ENCODE peak calls at places on chromosomes 12 and 14, in six cellular contexts. P is upper lobe of right lung; O is ovary; U is GM23338; A is CD8-positive, alpha-beta T cell; T is fibroblast of lung. D is an unnamed sample.
A peak's percentile ranks its signal among the peaks of the same experiment; 100 is the strongest.

GRCh38 chr14:59422069-59422881 is 42.9 kb downstream of the GPR135 start:
- DNase-seq in P (no peak), O (no peak), U (peak; percentile 24), A (no peak), T (no peak), D (no peak)

GRCh38 chr12:49609875-49610154 is 4.4 kb upstream of the FAM186B start:
- DNase-seq in P (no peak), O (no peak), U (no peak), A (no peak), T (no peak), D (no peak)

GRCh38 chr12:46185686-46186085 is 83.2 kb downstream of the SLC38A1 start:
- DNase-seq in P (no peak), O (no peak), U (no peak), A (no peak), T (no peak), D (no peak)

GRCh38 chr12:54948171-54948570 is 36.4 kb downstream of the TESPA1 start:
- DNase-seq in P (no peak), O (no peak), U (no peak), A (no peak), T (no peak), D (no peak)

GRCh38 chr14:54086780-54087179 is 130.2 kb upstream of the BMP4 start:
- DNase-seq in P (no peak), O (no peak), U (no peak), A (no peak), T (peak; percentile 78), D (no peak)

GRCh38 chr12:30134229-30134628 is 350.5 kb upstream of the TMTC1 start:
- DNase-seq in P (no peak), O (no peak), U (peak; percentile 72), A (no peak), T (no peak), D (no peak)

GRCh38 chr14:73235531-73236155 is 1.7 kb upstream of the PAPLN start:
- DNase-seq in P (no peak), O (peak; percentile 65), U (peak; percentile 83), A (no peak), T (peak; percentile 43), D (no peak)

GRCh38 chr12:124397807-124398577 is 103.1 kb downstream of the RFLNA start:
- DNase-seq in P (no peak), O (peak; percentile 64), U (no peak), A (no peak), T (peak; percentile 60), D (peak; percentile 65)

GRCh38 chr14:61543946-61544345 is 151.4 kb upstream of the HIF1A start:
- DNase-seq in P (no peak), O (no peak), U (no peak), A (no peak), T (no peak), D (no peak)

GRCh38 chr14:102445641-102446040 is 63.9 kb downstream of the ANKRD9 start:
- DNase-seq in P (no peak), O (no peak), U (no peak), A (no peak), T (no peak), D (no peak)

GRCh38 chr12:54444202-54444601 is 25.1 kb upstream of the ITGA5 start:
- DNase-seq in P (no peak), O (no peak), U (no peak), A (no peak), T (no peak), D (no peak)

GRCh38 chr14:39884091-39884490 is 451.9 kb upstream of the FBXO33 start:
- DNase-seq in P (no peak), O (no peak), U (no peak), A (no peak), T (no peak), D (no peak)

GRCh38 chr14:39988939-39989338 is 556.7 kb upstream of the FBXO33 start:
- DNase-seq in P (no peak), O (no peak), U (peak; percentile 76), A (no peak), T (peak; percentile 0), D (no peak)

GRCh38 chr14:60247994-60248696 is 876 bp upstream of the PPM1A start:
- DNase-seq in P (peak; percentile 91), O (peak; percentile 87), U (peak; percentile 95), A (peak; percentile 69), T (peak; percentile 93), D (peak; percentile 92)

GRCh38 chr12:122171399-122171798 is 2.6 kb downstream of the IL31 start:
- DNase-seq in P (no peak), O (no peak), U (no peak), A (no peak), T (no peak), D (no peak)

GRCh38 chr12:71938728-71939385 is at the start of gene TPH2:
- DNase-seq in P (peak; percentile 65), O (peak; percentile 32), U (peak; percentile 96), A (no peak), T (peak; percentile 58), D (no peak)

GRCh38 chr12:110844551-110845395 is 2.0 kb upstream of the CCDC63 start:
- DNase-seq in P (no peak), O (no peak), U (no peak), A (no peak), T (peak; percentile 23), D (peak; percentile 61)

GRCh38 chr12:26113853-26114719 is 10.8 kb downstream of the BHLHE41 start:
- DNase-seq in P (peak; percentile 97), O (peak; percentile 98), U (peak; percentile 92), A (peak; percentile 57), T (peak; percentile 89), D (peak; percentile 94)
- TF ChIP-seq CTCF in P (peak; percentile 33), O (peak; percentile 69), U (peak; percentile 3), A (no peak), T (peak; percentile 21), D (peak; percentile 11)

DNA sequence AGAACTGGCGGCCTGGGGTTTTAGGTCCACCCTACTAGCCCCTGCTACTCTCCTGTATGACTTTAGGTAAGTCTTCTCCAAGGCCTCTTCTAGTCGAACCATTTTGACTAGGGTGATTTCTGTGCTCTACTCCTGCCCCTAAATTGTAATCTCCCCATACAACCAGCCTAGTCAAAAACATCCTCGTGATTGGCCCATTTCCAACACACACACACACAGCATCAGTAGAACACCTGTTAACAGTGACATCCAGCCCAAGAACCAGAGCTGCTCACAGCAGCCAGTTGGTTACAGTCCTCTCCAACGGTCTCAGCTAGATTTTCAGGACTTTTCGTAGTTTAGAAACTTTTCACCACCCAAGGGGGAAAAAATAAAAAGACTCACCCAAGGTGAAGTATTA is 30.9 kb downstream of the NT5DC3 start:
- DNase-seq in P (no peak), O (no peak), U (no peak), A (no peak), T (no peak), D (no peak)
- H3K4me1 ChIP-seq in P (peaks cover 10% of the 10 kb centered on the region), O (no peaks in the 10 kb centered on the region), U (no peaks in the 10 kb centered on the region), A (no peaks in the 10 kb centered on the region), T (peaks cover 9% of the 10 kb centered on the region), D (peaks cover 30% of the 10 kb centered on the region)

DNA sequence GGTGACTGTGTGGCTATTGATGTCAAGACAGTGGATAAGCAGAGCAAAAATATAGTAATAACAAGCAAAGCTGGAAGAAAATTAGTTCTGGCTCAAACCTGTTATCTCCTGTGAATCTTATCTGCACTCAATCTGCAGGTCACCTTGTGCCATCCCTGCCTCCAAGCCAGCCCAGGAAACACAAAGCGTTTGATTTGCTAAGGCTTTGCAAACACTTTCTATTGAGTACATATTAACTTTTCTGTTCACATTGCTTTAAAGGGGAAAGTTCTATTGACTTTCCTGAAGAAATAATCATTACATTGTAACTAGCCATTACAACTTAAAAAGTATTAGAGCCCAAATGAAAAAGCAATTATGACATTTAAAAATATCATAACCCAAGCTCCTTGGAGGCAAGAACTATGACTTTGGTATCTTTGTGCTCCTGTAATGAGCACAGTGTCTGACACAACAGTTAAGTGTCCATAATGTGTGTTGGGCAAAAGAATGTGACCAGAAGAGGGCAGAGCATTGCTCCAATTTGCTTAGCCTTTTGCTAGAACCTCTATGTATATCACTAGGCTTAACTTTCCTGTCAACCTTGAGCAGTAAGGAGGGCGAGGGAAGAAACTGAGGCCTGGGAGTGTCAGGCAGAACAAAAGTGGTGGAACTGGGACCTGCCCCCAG is 24.7 kb downstream of the SERPINA3 start:
- DNase-seq in P (no peak), O (no peak), U (peak; percentile 18), A (no peak), T (no peak), D (no peak)
- TF ChIP-seq CTCF in P (no peak), O (no peak), U (peak; percentile 59), A (no peak), T (peak; percentile 12), D (no peak)

GRCh38 chr12:128808651-128809050 is 15.1 kb downstream of the SLC15A4 start:
- DNase-seq in P (no peak), O (no peak), U (no peak), A (no peak), T (no peak), D (no peak)
- H3K4me1 ChIP-seq in P (peaks cover 11% of the 10 kb centered on the region), O (peaks cover 6% of the 10 kb centered on the region), U (peaks cover 5% of the 10 kb centered on the region), A (peaks cover 22% of the 10 kb centered on the region), T (peaks cover 4% of the 10 kb centered on the region), D (peaks cover 82% of the 10 kb centered on the region)

GRCh38 chr14:100135784-100136183 is 23.7 kb downstream of the DEGS2 start:
- DNase-seq in P (no peak), O (no peak), U (peak; percentile 51), A (no peak), T (no peak), D (no peak)
- TF ChIP-seq CTCF in P (no peak), O (no peak), U (peak; percentile 68), A (no peak), T (no peak), D (no peak)

DNA sequence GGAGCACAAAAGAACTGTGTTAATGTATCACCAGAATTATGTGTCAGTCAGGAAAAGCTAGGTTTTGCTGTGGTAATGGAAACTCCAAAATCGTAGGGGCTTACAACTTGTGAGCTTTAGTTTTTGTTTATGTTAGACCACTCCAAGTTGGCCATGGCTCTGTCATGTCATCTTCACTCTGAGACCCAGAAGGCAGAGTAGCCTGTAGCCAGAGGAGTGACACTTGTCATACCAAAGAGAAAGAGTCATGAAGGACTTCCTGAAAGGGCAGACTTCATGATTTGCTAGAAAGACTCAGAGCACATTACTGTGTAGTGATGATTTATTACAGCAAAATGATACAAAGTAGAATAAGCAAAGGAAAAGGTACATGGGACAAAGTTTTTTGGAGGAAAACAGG is 133.6 kb upstream of the SSTR1 start:
- DNase-seq in P (no peak), O (no peak), U (no peak), A (no peak), T (no peak), D (no peak)
- H3K4me1 ChIP-seq in P (peaks cover 5% of the 10 kb centered on the region), O (no peaks in the 10 kb centered on the region), U (peaks cover 3% of the 10 kb centered on the region), A (peaks cover 69% of the 10 kb centered on the region), T (no peaks in the 10 kb centered on the region), D (no peaks in the 10 kb centered on the region)

DNA sequence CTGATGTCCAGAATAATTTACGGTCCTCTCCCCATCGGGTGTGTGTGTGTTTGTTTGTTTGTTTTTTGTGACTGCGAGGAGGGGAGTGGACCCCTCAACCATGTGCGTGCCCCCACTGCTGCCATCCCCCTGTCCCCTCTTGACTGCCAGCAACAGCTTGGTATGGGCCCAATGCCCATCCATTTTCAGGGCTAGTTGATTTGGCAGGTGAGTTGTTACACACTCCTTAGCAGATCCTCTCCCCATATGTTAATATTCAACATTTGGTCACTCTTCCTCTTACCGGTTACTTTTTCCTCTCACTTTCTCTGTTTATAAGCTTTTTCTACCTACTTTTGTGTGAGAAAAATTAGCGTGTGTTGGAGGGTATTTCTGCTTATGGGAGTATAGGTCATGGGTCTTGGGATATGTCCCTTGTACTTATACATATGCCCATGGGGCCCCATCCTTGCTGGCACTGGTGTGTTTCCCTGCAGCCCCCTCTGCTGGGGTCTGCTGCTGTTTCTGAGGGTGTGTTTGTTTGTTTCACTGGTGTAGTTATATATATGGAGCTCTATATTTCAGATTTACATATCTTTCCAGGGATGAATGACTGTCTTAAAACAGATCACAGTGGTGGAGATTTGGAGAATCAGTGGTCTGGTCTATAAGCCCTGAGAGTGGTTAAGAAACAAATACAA is 33.8 kb downstream of the ZFHX2 start:
- DNase-seq in P (no peak), O (no peak), U (no peak), A (no peak), T (no peak), D (no peak)
- TF ChIP-seq CTCF in P (no peak), O (no peak), U (peak; percentile 54), A (no peak), T (no peak), D (no peak)

GRCh38 chr14:96509457-96510090 is 7.4 kb downstream of the PAPOLA start:
- DNase-seq in P (no peak), O (no peak), U (no peak), A (no peak), T (no peak), D (no peak)
- H3K4me1 ChIP-seq in P (peaks cover 47% of the 10 kb centered on the region), O (peaks cover 15% of the 10 kb centered on the region), U (peaks cover 58% of the 10 kb centered on the region), A (peaks cover 89% of the 10 kb centered on the region), T (no peaks in the 10 kb centered on the region), D (peaks cover 82% of the 10 kb centered on the region)